ENCODE peak calls at places on chromosome 21, in four cellular contexts. One of them, this sample, is unnamed.

GRCh38 chr21:25717491-25718139 is 17.1 kb downstream of the ATP5PF start:
- DNase-seq in WTC11: no peak
- DNase-seq in bronchial epithelial cell: peak
- DNase-seq in pancreas: no peak
- DNase-seq in this sample: no peak

GRCh38 chr21:44380876-44381275 is 27.5 kb downstream of the TRPM2 start:
- DNase-seq in WTC11: no peak
- DNase-seq in bronchial epithelial cell: no peak
- DNase-seq in pancreas: no peak
- DNase-seq in this sample: no peak

GRCh38 chr21:45253633-45254556 is 33.8 kb downstream of the POFUT2 start:
- DNase-seq in WTC11: no peak
- DNase-seq in bronchial epithelial cell: no peak
- DNase-seq in pancreas: no peak
- DNase-seq in this sample: no peak

GRCh38 chr21:45074048-45074817 is at the start of gene ADARB1:
- DNase-seq in WTC11: peak
- DNase-seq in bronchial epithelial cell: peak
- DNase-seq in pancreas: peak
- DNase-seq in this sample: no peak

GRCh38 chr21:42844411-42845113 is 34.8 kb downstream of the WDR4 start:
- DNase-seq in WTC11: peak
- DNase-seq in bronchial epithelial cell: no peak
- DNase-seq in pancreas: peak
- DNase-seq in this sample: no peak

GRCh38 chr21:35358008-35358407 is 308.9 kb upstream of the RUNX1 start:
- DNase-seq in WTC11: no peak
- DNase-seq in bronchial epithelial cell: no peak
- DNase-seq in pancreas: no peak
- DNase-seq in this sample: no peak

GRCh38 chr21:34802180-34802899 is 133.5 kb downstream of the CLIC6 start:
- DNase-seq in WTC11: no peak
- DNase-seq in bronchial epithelial cell: peak
- DNase-seq in pancreas: no peak
- DNase-seq in this sample: no peak

GRCh38 chr21:42539931-42540343 is 26.3 kb downstream of the SLC37A1 start:
- DNase-seq in WTC11: peak
- DNase-seq in bronchial epithelial cell: no peak
- DNase-seq in pancreas: no peak
- DNase-seq in this sample: no peak

GRCh38 chr21:44283953-44284352 is 1.7 kb upstream of the AIRE start:
- DNase-seq in WTC11: no peak
- DNase-seq in bronchial epithelial cell: no peak
- DNase-seq in pancreas: no peak
- DNase-seq in this sample: no peak

GRCh38 chr21:34996304-34997081 is 52.6 kb downstream of the RUNX1 start:
- DNase-seq in WTC11: no peak
- DNase-seq in bronchial epithelial cell: no peak
- DNase-seq in pancreas: no peak
- DNase-seq in this sample: no peak

GRCh38 chr21:44817914-44818635 is at the start of gene SUMO3:
- DNase-seq in WTC11: peak
- DNase-seq in bronchial epithelial cell: peak
- DNase-seq in pancreas: peak
- DNase-seq in this sample: no peak

GRCh38 chr21:34509151-34509550 is 2.9 kb downstream of the KCNE1 start:
- DNase-seq in WTC11: no peak
- DNase-seq in bronchial epithelial cell: no peak
- DNase-seq in pancreas: no peak
- DNase-seq in this sample: no peak

GRCh38 chr21:45470087-45470515 is 65.1 kb downstream of the COL18A1 start:
- DNase-seq in WTC11: no peak
- DNase-seq in bronchial epithelial cell: no peak
- DNase-seq in pancreas: no peak
- DNase-seq in this sample: no peak

GRCh38 chr21:14900611-14901010 is 164.2 kb downstream of the NRIP1 start:
- DNase-seq in WTC11: no peak
- DNase-seq in bronchial epithelial cell: peak
- DNase-seq in pancreas: no peak
- DNase-seq in this sample: no peak

GRCh38 chr21:32843561-32843960 is 72.0 kb upstream of the PAXBP1 start:
- DNase-seq in WTC11: no peak
- DNase-seq in bronchial epithelial cell: no peak
- DNase-seq in pancreas: no peak
- DNase-seq in this sample: no peak

GRCh38 chr21:32844076-32844475 is 72.5 kb upstream of the PAXBP1 start:
- DNase-seq in WTC11: no peak
- DNase-seq in bronchial epithelial cell: no peak
- DNase-seq in pancreas: no peak
- DNase-seq in this sample: no peak

DNA sequence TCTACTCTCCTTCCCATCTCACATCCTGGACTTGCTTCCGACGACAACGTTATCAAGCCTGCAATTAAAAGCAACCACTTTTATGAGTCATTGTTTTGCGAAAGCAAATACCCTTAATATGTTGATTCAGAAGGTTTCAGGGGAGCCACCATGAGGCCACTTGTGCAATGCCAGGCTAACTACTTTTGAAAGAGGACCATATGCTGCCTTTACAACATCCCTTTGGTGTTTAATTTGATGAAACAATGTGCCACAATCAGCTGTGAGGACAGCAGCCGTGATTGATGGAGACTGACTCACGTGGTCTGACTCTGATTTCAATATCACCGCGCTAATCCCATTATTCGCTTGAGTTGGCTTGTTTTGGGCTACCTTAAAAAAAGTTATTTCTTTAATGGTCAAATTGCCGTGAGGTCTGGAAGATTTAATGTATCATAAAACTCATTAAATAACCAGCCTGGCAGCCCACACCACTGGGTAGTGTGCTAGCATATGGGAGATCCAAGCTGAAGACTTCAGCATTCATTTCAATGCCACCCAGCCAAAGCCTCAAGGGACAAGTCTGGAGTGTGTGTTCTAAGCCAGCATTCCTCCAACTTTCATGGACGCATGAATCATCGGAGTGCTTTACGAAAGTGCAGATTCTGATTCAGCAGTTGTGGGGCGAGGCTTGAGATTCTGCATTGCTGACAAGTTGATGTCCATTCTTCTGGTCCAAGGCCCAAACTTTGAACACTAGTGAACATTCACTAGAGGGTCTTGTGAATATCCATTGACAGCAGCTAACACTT is 73.3 kb upstream of the PAXBP1 start:
- DNase-seq in WTC11: no peak
- DNase-seq in bronchial epithelial cell: peak
- DNase-seq in pancreas: no peak
- DNase-seq in this sample: peak
- TF ChIP-seq CTCF in WTC11: no peak
- TF ChIP-seq CTCF in bronchial epithelial cell: peak
- TF ChIP-seq CTCF in pancreas: no peak
- TF ChIP-seq CTCF in this sample: no peak

GRCh38 chr21:38621132-38621531 is 122.9 kb upstream of the ERG start:
- DNase-seq in WTC11: no peak
- DNase-seq in bronchial epithelial cell: no peak
- DNase-seq in pancreas: no peak
- DNase-seq in this sample: no peak
- TF ChIP-seq CTCF in WTC11: no peak
- TF ChIP-seq CTCF in bronchial epithelial cell: no peak
- TF ChIP-seq CTCF in pancreas: no peak
- TF ChIP-seq CTCF in this sample: no peak

DNA sequence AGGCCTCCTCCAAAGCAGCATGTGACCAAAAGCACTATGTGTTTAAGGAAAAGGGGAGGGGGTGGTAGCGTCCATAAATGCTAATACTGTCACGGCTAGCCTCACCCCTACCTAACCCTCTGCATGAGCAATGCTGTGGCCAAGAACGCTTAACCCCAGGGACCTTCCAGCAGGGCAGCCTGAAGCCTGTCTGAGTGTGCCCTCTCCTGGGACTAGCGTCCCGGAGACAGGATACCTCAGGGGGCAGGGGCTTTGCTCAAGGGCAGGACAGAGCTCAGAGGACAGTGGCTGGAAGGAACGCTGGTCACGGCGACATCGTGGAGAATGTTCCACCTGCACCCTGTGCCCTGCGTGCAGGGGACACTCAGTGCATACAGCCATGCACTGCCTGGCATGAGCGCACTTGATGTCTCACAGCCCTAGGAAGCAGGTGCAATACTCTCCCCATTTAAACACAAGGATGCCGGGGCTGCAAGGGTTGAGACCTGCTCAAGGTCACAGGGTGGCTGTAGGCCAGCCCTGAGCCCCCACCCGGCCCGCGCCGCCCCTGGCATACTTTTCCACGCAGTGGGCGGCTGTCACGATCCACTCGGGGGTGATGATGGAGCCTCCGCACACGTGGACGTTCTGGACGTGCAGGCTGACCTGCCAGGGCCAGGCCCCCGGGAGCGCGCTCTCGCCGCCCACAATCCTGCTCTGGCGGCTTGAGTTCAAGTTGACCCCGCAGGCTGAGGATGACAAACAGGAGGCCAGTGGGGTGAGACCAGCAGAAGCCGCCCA is 35.0 kb downstream of the TMPRSS2 start:
- DNase-seq in WTC11: no peak
- DNase-seq in bronchial epithelial cell: no peak
- DNase-seq in pancreas: no peak
- DNase-seq in this sample: no peak
- TF ChIP-seq CTCF in WTC11: no peak
- TF ChIP-seq CTCF in bronchial epithelial cell: no peak
- TF ChIP-seq CTCF in pancreas: no peak
- TF ChIP-seq CTCF in this sample: no peak

DNA sequence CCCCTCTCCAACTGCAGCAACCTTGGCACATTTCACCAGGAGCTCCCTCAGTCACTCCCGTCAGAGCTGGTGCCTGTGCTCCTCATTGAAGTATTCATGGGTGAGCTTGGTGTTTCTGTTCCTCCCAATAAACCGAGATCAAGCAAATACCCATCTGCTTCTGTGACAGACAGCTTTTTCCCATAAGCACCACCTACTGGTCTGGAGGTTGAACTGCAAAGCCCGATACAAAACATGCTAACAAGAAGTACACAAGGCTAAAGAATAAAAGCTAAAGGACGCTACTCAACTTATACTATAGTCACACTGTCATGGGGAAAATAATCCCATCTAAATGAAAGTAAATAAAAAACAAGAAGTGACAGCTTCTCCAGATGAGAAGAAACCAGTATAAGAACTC is 111.9 kb upstream of the C21orf91 start:
- DNase-seq in WTC11: no peak
- DNase-seq in bronchial epithelial cell: no peak
- DNase-seq in pancreas: no peak
- DNase-seq in this sample: no peak
- TF ChIP-seq CTCF in WTC11: peak
- TF ChIP-seq CTCF in bronchial epithelial cell: peak
- TF ChIP-seq CTCF in pancreas: peak
- TF ChIP-seq CTCF in this sample: no peak

DNA sequence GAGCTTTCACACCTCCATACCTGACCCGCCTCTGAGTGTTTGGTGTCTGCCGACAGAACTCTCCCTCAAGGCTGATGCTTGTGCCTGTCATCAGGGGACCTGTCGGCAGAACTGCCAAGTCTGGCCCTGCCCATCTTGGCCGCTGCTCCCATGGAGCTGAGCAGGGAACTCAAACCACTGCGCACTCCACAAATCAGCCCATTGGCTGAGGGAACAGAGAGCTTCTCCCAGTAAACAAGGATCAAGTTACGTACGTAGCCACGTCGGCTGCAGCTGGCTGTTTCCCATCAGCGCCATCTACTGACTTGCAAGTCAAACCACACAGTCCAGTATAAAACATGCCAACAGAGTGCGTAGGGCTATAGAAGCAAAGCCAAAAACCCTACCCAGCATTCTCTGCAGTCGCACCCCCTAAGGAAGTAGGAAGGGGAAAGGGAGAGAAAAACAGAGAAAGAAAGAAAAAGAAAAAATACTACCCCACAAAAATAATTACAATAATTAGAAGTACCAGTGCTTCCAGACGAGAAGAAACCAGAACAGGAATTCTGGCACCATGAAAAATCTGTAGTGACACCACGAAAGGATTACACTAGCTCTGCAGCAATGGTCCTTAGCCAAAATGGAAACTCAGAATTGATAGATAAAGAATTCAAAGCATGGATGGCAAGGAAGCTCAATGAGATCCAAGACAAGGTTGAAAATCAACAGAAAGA is 13.1 kb downstream of the KRTAP13-1 start:
- DNase-seq in WTC11: peak
- DNase-seq in bronchial epithelial cell: peak
- DNase-seq in pancreas: peak
- DNase-seq in this sample: no peak
- TF ChIP-seq CTCF in WTC11: no peak
- TF ChIP-seq CTCF in bronchial epithelial cell: peak
- TF ChIP-seq CTCF in pancreas: peak
- TF ChIP-seq CTCF in this sample: peak

DNA sequence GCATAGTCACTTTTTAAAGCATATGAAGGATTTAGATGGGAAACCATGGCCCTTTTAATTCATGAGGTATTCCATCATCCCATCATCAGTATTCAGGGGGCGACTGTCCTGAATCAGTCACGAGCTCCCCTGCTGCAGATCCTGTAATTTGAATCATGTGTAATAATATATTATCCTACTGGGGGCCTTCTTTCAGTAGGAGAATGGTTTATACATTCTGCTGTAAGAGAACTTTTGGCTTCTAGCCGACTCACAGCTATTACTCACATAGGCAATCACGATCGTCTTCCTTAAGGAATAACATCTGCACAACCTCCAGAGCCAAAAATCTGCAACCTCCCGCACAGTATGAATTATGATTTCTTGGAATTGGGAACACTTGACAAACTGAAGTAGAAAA is 342.9 kb downstream of the USP25 start:
- DNase-seq in WTC11: no peak
- DNase-seq in bronchial epithelial cell: no peak
- DNase-seq in pancreas: no peak
- DNase-seq in this sample: peak
- TF ChIP-seq CTCF in WTC11: no peak
- TF ChIP-seq CTCF in bronchial epithelial cell: no peak
- TF ChIP-seq CTCF in pancreas: no peak
- TF ChIP-seq CTCF in this sample: no peak